ENCODE peak calls at places on chromosomes 13 and 19, in seven cellular contexts. G is HCT116, C is stomach, M is sigmoid colon, R is transverse colon, S is breast epithelium, P is H1. O is an unnamed sample.

GRCh38 chr19:11481777-11482383 is 1.0 kb upstream of the ELAVL3 start:
- DNase-seq in R (peak; percentile 47), M (peak; percentile 77), C (peak; percentile 45), G (no peak), S (peak; percentile 54), P (peak; percentile 79), O (peak; percentile 84)

GRCh38 chr13:114259974-114260373 is 21.4 kb upstream of the UPF3A start:
- DNase-seq in C (no peak), G (no peak), M (no peak), R (peak; percentile 22), P (no peak), S (no peak), O (no peak)

GRCh38 chr19:6204212-6204611 is 68.7 kb downstream of the ACSBG2 start:
- DNase-seq in S (peak; percentile 52), C (no peak), M (peak; percentile 35), R (no peak), P (no peak), G (no peak), O (no peak)

GRCh38 chr13:114145722-114146121 is 13.3 kb upstream of the RASA3 start:
- DNase-seq in C (no peak), M (peak; percentile 46), R (no peak), G (no peak), S (no peak), P (no peak), O (no peak)

GRCh38 chr19:48887861-48888612 is 10.5 kb downstream of the TULP2 start:
- DNase-seq in G (no peak), R (no peak), C (no peak), M (no peak), P (no peak), S (no peak), O (no peak)

GRCh38 chr19:13154911-13155471 is 4.8 kb downstream of the IER2 start:
- DNase-seq in S (peak; percentile 95), R (peak; percentile 92), G (peak; percentile 91), C (peak; percentile 92), M (peak; percentile 90), P (no peak), O (peak; percentile 91)

GRCh38 chr19:7867092-7867844 is 6.9 kb downstream of the PRR36 start:
- DNase-seq in G (no peak), R (no peak), S (no peak), P (no peak), M (no peak), C (no peak), O (no peak)

GRCh38 chr19:50659318-50660082 is 10.3 kb downstream of the C19orf81 start:
- DNase-seq in C (no peak), P (no peak), G (no peak), S (no peak), R (no peak), M (no peak), O (no peak)

GRCh38 chr19:38650911-38651584 is 3.6 kb downstream of the ACTN4 start:
- DNase-seq in M (peak; percentile 81), G (no peak), P (no peak), C (no peak), S (no peak), R (no peak), O (no peak)

GRCh38 chr19:51808333-51808986 is 13.5 kb downstream of the FPR3 start:
- DNase-seq in G (no peak), M (no peak), S (no peak), P (no peak), C (no peak), R (no peak), O (no peak)

GRCh38 chr19:7109678-7110289 is 40.3 kb downstream of the ZNF557 start:
- DNase-seq in S (no peak), G (no peak), C (no peak), P (peak; percentile 59), M (peak; percentile 33), R (no peak), O (no peak)

GRCh38 chr13:73090116-73090811 is 31.5 kb downstream of the KLF5 start:
- DNase-seq in G (peak; percentile 96), P (peak; percentile 60), M (no peak), C (peak; percentile 57), S (peak; percentile 35), R (peak; percentile 72), O (no peak)

GRCh38 chr13:107665926-107666458 is 549.3 kb downstream of the LIG4 start:
- DNase-seq in P (no peak), C (no peak), G (no peak), S (no peak), M (no peak), R (no peak), O (no peak)

GRCh38 chr13:21674271-21675009 is 3.6 kb downstream of the FGF9 start:
- DNase-seq in R (peak; percentile 23), C (no peak), M (peak; percentile 67), G (no peak), P (no peak), S (no peak), O (peak; percentile 81)

GRCh38 chr13:112843392-112844250 is 125.4 kb upstream of the MCF2L start:
- DNase-seq in G (no peak), M (no peak), R (no peak), C (no peak), S (no peak), P (no peak), O (peak; percentile 51)

GRCh38 chr19:29665826-29666633 is 769 bp downstream of the PLEKHF1 start:
- DNase-seq in C (peak; percentile 41), R (peak; percentile 41), P (no peak), M (peak; percentile 88), G (no peak), S (no peak), O (no peak)

GRCh38 chr19:29667941-29668340 is 2.7 kb downstream of the PLEKHF1 start:
- DNase-seq in C (peak; percentile 59), S (no peak), P (no peak), M (peak; percentile 60), R (peak; percentile 56), G (no peak), O (peak; percentile 89)

GRCh38 chr19:29668746-29669609 is 3.7 kb downstream of the PLEKHF1 start:
- DNase-seq in R (no peak), G (no peak), S (no peak), M (peak; percentile 60), C (no peak), P (no peak), O (peak; percentile 78)

GRCh38 chr19:29666634-29667389 is 1.6 kb downstream of the PLEKHF1 start:
- DNase-seq in R (peak; percentile 55), C (peak; percentile 54), P (no peak), M (peak; percentile 93), S (peak; percentile 62), G (no peak), O (peak; percentile 85)

DNA sequence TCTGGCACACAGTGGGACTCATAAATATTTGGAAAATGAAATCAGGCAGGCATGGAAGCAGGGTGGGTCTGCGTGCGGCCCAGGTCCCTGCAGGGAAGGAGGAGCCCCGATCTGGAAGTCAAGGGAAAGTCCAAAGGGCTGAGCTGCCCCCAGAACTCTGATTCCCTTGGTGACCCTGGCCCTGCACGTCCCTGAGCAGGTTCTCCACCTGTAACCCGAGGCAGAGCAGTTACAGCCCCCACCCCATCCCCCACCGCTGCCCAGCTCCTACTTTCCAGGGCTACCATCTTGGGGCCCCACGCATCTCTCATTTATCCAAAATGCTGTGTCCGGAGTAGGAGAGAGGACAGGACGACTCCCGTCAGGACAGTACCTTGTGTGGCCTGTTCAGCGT is 2.1 kb downstream of the PLEKHF1 start:
- DNase-seq in M (peak; percentile 59), P (no peak), G (no peak), R (no peak), C (no peak), S (no peak), O (peak; percentile 79)
- H3K4me3 ChIP-seq in M (peak overlapping the region; percentile 86), P (peak overlapping the region; percentile 72), G (no peak overlapping the region), R (no peak overlapping the region), C (peak overlapping the region; percentile 92), S (peak overlapping the region; percentile 88), O (peak overlapping the region; percentile 76)

GRCh38 chr13:75324413-75324940 is 157.5 kb downstream of the TBC1D4 start:
- DNase-seq in C (no peak), P (no peak), M (no peak), R (no peak), S (no peak), G (no peak), O (no peak)

GRCh38 chr13:75329723-75330122 is 152.2 kb downstream of the TBC1D4 start:
- DNase-seq in R (no peak), G (no peak), S (no peak), M (no peak), C (no peak), P (no peak), O (no peak)

GRCh38 chr13:75329097-75329496 is 152.9 kb downstream of the TBC1D4 start:
- DNase-seq in S (no peak), C (no peak), R (no peak), P (no peak), G (no peak), M (no peak), O (no peak)

GRCh38 chr13:75327132-75327505 is 154.8 kb downstream of the TBC1D4 start:
- DNase-seq in P (no peak), C (no peak), G (no peak), M (no peak), R (no peak), S (no peak), O (no peak)

GRCh38 chr13:75326173-75327131 is 155.5 kb downstream of the TBC1D4 start:
- DNase-seq in R (no peak), S (no peak), C (no peak), P (no peak), G (no peak), M (no peak), O (peak; percentile 77)
- TF ChIP-seq POLR2AphosphoS5 in R (peak; percentile 25), S (no peak), C (no peak), P (no peak), G (no peak), M (no peak), O (peak; percentile 76)

DNA sequence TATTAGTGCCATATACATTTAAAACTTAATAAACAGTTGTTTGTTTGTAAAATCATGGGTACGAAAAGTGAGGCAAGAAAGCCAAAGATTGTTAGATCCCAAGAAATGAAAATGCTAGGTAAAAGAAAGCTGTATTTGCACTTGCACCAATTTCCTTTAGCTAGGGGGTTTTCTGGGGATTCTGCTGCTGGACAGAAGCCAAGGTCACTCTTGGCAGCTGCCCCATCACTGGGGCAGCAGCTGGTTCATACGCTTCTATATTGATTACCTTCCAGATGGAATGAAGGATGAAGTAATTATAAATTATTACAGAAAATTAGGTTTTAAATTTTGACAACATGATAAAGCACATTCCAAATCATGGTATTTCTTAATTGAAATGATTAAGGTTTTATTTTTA is 127.4 kb downstream of the SLITRK5 start:
- DNase-seq in M (no peak), S (no peak), P (no peak), R (no peak), G (no peak), C (no peak), O (no peak)
- H3K4me3 ChIP-seq in M (no peak overlapping the region), S (no peak overlapping the region), P (no peak overlapping the region), R (no peak overlapping the region), G (no peak overlapping the region), C (no peak overlapping the region), O (no peak overlapping the region)

GRCh38 chr13:79409828-79410227 is 3.8 kb upstream of the RBM26 start:
- DNase-seq in G (no peak), M (no peak), P (no peak), S (no peak), C (no peak), R (no peak), O (no peak)

GRCh38 chr13:79405501-79405830 is 589 bp downstream of the RBM26 start:
- DNase-seq in S (no peak), G (no peak), C (no peak), P (no peak), M (peak; percentile 63), R (no peak), O (no peak)

GRCh38 chr13:79406597-79406908 is 498 bp upstream of the RBM26 start:
- DNase-seq in R (no peak), C (no peak), S (no peak), P (no peak), G (no peak), M (no peak), O (no peak)

GRCh38 chr13:79405831-79406596 is at the start of gene RBM26:
- DNase-seq in P (peak; percentile 82), G (peak; percentile 91), S (peak; percentile 87), M (peak; percentile 96), R (peak; percentile 94), C (peak; percentile 94), O (peak; percentile 96)

GRCh38 chr13:79407349-79407979 is 1.4 kb upstream of the RBM26 start:
- DNase-seq in R (no peak), M (no peak), S (no peak), C (no peak), P (no peak), G (no peak), O (no peak)
- TF ChIP-seq POLR2AphosphoS5 in R (no peak), M (no peak), S (no peak), C (no peak), P (no peak), G (no peak), O (no peak)